ENCODE peak calls at places on chromosomes 6 and 20, in four cellular contexts. U is PC-9, X is GM23338, N is GM23248. C is an unnamed sample. For H3F3A, the result is how much of the 10 kb centered on the place peaks cover.

GRCh38 chr20:46767127-46767761 is 57.8 kb downstream of the SLC2A10 start:
- DNase-seq in U (no peak), N (peak), X (peak), C (peak)

GRCh38 chr6:37182736-37183590 is 13.0 kb downstream of the PIM1 start:
- DNase-seq in N (no peak), X (no peak), U (no peak), C (no peak)

GRCh38 chr6:85389180-85389797 is 60.6 kb upstream of the NT5E start:
- DNase-seq in U (no peak), X (peak), N (no peak), C (no peak)

GRCh38 chr6:36955671-36956070 is 1.1 kb downstream of the PI16 start:
- DNase-seq in U (no peak), N (no peak), X (no peak), C (no peak)

GRCh38 chr20:47400685-47401084 is 44.2 kb upstream of the ZMYND8 start:
- DNase-seq in X (peak), N (no peak), U (no peak), C (no peak)

GRCh38 chr6:11270030-11271027 is 37.9 kb upstream of the NEDD9 start:
- DNase-seq in U (no peak), X (no peak), N (no peak), C (no peak)

GRCh38 chr6:44269168-44269920 is 906 bp upstream of the TMEM151B start:
- DNase-seq in U (no peak), X (no peak), N (no peak), C (no peak)

GRCh38 chr6:161218222-161218621 is 55.6 kb downstream of the AGPAT4 start:
- DNase-seq in N (no peak), U (no peak), X (no peak), C (no peak)

GRCh38 chr6:74447013-74447412 is 751.0 kb downstream of the CD109 start:
- DNase-seq in X (no peak), U (no peak), N (peak), C (no peak)

GRCh38 chr6:134240664-134241431 is 77.1 kb downstream of the SGK1 start:
- DNase-seq in N (no peak), X (no peak), U (no peak), C (no peak)

GRCh38 chr6:119284861-119285521 is 64.6 kb downstream of the MAN1A1 start:
- DNase-seq in U (peak), N (peak), X (peak), C (peak)

GRCh38 chr20:10253750-10254149 is 35.1 kb downstream of the SNAP25 start:
- DNase-seq in N (no peak), X (no peak), U (no peak), C (no peak)

GRCh38 chr6:169921853-169922779 is 170.7 kb downstream of the ERMARD start:
- DNase-seq in U (no peak), X (no peak), N (no peak), C (peak)

GRCh38 chr6:34272022-34272926 is 23.5 kb upstream of the SMIM29 start:
- DNase-seq in X (peak), N (no peak), U (no peak), C (no peak)

GRCh38 chr6:47698342-47698787 is at the start of gene ADGRF4:
- DNase-seq in X (peak), N (peak), U (peak), C (no peak)

GRCh38 chr20:2390971-2391675 is 10.4 kb downstream of the TGM6 start:
- DNase-seq in N (no peak), U (no peak), X (no peak), C (no peak)

GRCh38 chr20:41178904-41179432 is 41.6 kb downstream of the PLCG1 start:
- DNase-seq in X (no peak), N (no peak), U (no peak), C (peak)

GRCh38 chr6:19433101-19433500 is 404.1 kb upstream of the ID4 start:
- DNase-seq in N (no peak), U (no peak), X (no peak), C (no peak)

GRCh38 chr20:44701116-44701865 is 13.9 kb upstream of the CCN5 start:
- DNase-seq in U (no peak), N (no peak), X (peak), C (no peak)

GRCh38 chr6:34074064-34074739 is 71.7 kb downstream of the GRM4 start:
- DNase-seq in U (no peak), X (peak), N (no peak), C (peak)

GRCh38 chr20:22546344-22546743 is 38.0 kb downstream of the FOXA2 start:
- DNase-seq in U (no peak), X (no peak), N (no peak), C (no peak)

GRCh38 chr6:3321875-3322274 is 63.1 kb downstream of the PSMG4 start:
- DNase-seq in X (no peak), N (no peak), U (no peak), C (no peak)

GRCh38 chr6:100880149-100880900 is 804 bp downstream of the ASCC3 start:
- DNase-seq in X (no peak), N (peak), U (peak), C (no peak)

DNA sequence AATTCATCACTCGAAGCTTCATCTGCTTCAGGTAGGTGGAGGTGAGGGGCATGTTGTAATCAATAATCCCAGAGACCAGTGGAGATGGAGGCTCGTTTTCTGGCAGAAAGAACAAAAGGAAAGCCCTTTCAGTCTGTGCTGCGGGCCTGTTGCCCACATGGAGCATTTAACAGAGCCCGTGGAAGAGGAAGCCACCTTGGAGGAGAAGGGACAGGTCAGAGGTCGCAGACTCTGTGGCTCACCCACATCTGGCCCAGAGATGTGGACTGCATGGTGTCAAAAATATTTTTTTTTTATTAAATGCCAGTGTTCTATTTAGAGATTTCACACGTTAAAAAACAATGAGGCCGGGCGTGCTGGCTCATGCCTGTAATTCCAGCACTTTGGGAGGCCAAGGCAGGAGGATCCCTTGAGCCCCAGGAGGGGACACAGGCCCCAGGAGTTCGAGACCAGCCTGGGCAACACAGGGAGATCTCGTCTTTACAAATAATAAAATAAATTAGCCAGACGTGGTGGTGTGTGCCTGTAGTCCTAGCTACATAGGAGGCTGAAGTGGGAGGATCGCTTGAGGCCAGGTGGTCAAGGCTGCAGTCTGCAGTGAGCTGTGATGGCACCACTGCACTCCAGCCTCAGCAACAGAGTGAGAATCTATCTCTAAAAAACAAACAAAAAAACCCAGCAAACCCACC is 73.6 kb downstream of the NOL4L start:
- DNase-seq in U (no peak), N (no peak), X (no peak), C (no peak)
- H3K4me3 ChIP-seq in U (no peak), N (no peak), X (no peak), C (no peak)

GRCh38 chr20:57398231-57398821 is 7.1 kb downstream of the RBM38 start:
- DNase-seq in N (no peak), U (no peak), X (no peak), C (no peak)
- H3F3A ChIP-seq in N (under half), U (under half), X (under half), C (under half)

GRCh38 chr6:145086197-145086596 is 649.1 kb downstream of the EPM2A start:
- DNase-seq in X (peak), U (no peak), N (peak), C (no peak)
- H3K4me3 ChIP-seq in X (no peak), U (no peak), N (no peak), C (no peak)

DNA sequence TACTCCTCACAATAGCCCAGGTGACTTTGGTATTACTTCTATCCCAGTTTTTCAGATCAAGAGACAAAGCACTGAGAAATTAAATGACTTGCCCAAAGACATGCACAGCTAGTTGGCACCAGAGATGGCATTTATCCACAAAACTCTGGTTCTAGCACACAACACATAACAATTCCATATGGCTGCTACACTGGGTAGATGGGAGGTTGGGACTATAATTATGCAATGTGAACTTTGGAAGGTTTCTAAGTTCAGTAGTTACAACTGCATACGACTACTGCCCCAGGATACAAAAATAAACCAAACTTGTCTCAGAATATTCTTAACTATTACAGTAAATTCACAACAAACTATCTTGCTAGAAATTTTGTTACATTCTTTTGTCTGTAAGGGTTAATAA is 54.2 kb upstream of the MLIP start:
- DNase-seq in N (no peak), X (no peak), U (no peak), C (no peak)
- H3F3A ChIP-seq in N (under half), X (under half), U (under half), C (under half)

DNA sequence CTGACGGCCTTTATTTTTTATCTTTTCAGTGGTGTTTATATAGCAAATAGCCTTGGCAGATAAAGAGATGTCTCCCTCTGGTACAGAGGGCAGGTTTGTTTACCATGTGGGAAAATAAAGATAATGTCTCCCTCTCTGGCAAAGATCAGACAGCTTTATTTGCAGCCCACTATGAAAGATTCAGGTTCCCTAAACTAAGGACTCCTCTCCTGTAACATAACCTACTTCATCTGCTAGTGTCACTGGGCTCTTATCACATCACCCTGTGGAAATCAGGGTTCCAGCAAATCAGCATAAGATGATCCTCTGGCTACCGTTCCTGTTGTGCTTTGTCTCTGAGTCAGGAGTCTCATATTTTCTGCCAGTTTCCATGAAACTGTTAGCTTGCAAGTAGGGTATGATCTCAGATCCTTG is 3.1 kb downstream of the FBXL4 start:
- DNase-seq in N (peak), X (no peak), U (no peak), C (no peak)
- H3K4me3 ChIP-seq in N (no peak), X (no peak), U (no peak), C (no peak)

DNA sequence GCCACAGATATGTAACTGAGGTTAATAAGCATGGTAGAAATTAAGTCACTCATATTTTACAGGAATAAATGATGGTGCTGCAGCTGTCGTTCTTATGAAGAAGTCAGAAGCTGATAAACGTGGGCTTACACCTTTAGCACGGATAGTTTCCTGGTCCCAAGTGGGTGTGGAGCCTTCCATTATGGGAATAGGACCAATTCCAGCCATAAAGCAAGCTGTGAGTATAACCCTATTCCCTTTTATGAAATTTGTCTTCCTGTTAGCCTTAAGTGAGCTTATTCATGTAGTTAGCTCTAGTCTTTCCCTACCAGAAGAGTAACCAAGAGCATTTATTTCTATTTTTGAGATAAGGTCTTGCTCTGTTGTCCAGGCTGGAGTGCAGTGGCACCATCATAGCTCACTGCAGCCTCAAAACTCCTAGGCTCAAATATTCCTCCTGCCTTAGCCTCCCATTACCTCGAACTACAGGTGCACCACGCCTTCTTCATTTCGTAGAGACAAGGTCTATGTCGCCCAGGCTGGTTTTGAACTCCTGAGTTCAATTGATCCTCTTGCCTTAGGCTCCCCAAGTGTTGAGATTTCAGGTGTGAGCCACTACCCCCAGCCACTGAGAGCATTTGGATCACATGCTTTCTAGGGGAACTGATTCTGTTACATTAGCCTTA is 12.0 kb downstream of the TCP1 start:
- DNase-seq in N (no peak), X (no peak), U (no peak), C (no peak)
- H3F3A ChIP-seq in N (half or more), X (under half), U (half or more), C (half or more)

GRCh38 chr6:41626022-41626421 is 12.2 kb upstream of the MDFI start:
- DNase-seq in U (no peak), N (no peak), X (no peak), C (no peak)
- H3K4me3 ChIP-seq in U (no peak), N (no peak), X (no peak), C (no peak)

GRCh38 chr6:145865175-145865574 is 50.6 kb upstream of the FBXO30 start:
- DNase-seq in U (no peak), N (no peak), X (no peak), C (peak)
- H3F3A ChIP-seq in U (under half), N (under half), X (under half), C (under half)

GRCh38 chr6:39724787-39725631 is at the start of gene KIF6:
- DNase-seq in U (no peak), N (peak), X (peak), C (peak)

GRCh38 chr6:39731565-39731964 is 6.4 kb upstream of the KIF6 start:
- DNase-seq in U (no peak), N (no peak), X (peak), C (peak)

GRCh38 chr6:39729945-39730344 is 4.7 kb upstream of the KIF6 start:
- DNase-seq in N (no peak), X (no peak), U (no peak), C (no peak)

GRCh38 chr6:39725632-39725997 is 407 bp upstream of the KIF6 start:
- DNase-seq in N (no peak), U (no peak), X (no peak), C (no peak)
- H3K4me3 ChIP-seq in N (peak), U (no peak), X (peak), C (peak)